ENCODE peak calls at places on chromosomes 5 and 9, in nine cellular contexts. M, J, N, X, I, Q, W, K and U are unnamed samples.
A peak's percentile ranks its signal among the peaks of the same experiment; 100 is the strongest.

GRCh38 chr5:145922059-145922458 is 14.3 kb upstream of the SH3RF2 start:
- DNase-seq in M (no peak), J (no peak), N (no peak), X (no peak), I (no peak), Q (no peak), W (no peak), K (no peak), U (no peak)

GRCh38 chr5:17315710-17316221 is 98.3 kb downstream of the BASP1 start:
- DNase-seq in M (no peak), J (peak; percentile 54), N (no peak), X (no peak), I (no peak), Q (no peak), W (no peak), K (no peak), U (no peak)

GRCh38 chr9:124500796-124501611 is 6.2 kb downstream of the NR5A1 start:
- DNase-seq in M (no peak), J (no peak), N (peak; percentile 75), X (no peak), I (no peak), Q (no peak), W (no peak), K (no peak), U (no peak)

GRCh38 chr5:101689306-101689705 is 606.8 kb downstream of the SLCO4C1 start:
- DNase-seq in M (no peak), J (no peak), N (no peak), X (no peak), I (no peak), Q (no peak), W (no peak), K (no peak), U (no peak)

GRCh38 chr5:112202694-112203093 is 216.4 kb downstream of the EPB41L4A start:
- DNase-seq in M (no peak), J (no peak), N (no peak), X (no peak), I (no peak), Q (no peak), W (no peak), K (no peak), U (no peak)

GRCh38 chr5:179762079-179762780 is 29.6 kb downstream of the MAML1 start:
- DNase-seq in M (no peak), J (peak; percentile 64), N (no peak), X (no peak), I (no peak), Q (peak; percentile 27), W (no peak), K (peak; percentile 18), U (no peak)

GRCh38 chr9:72280913-72281500 is 84.0 kb downstream of the ZFAND5 start:
- DNase-seq in M (peak; percentile 78), J (peak; percentile 54), N (peak; percentile 89), X (peak; percentile 63), I (no peak), Q (peak; percentile 87), W (peak; percentile 79), K (peak; percentile 75), U (peak; percentile 75)

GRCh38 chr5:96972599-96973334 is 36.9 kb downstream of the LNPEP start:
- DNase-seq in M (no peak), J (no peak), N (no peak), X (no peak), I (no peak), Q (no peak), W (no peak), K (no peak), U (no peak)

GRCh38 chr5:158265931-158266710 is 407.2 kb upstream of the CLINT1 start:
- DNase-seq in M (no peak), J (no peak), N (no peak), X (no peak), I (no peak), Q (no peak), W (no peak), K (no peak), U (no peak)

DNA sequence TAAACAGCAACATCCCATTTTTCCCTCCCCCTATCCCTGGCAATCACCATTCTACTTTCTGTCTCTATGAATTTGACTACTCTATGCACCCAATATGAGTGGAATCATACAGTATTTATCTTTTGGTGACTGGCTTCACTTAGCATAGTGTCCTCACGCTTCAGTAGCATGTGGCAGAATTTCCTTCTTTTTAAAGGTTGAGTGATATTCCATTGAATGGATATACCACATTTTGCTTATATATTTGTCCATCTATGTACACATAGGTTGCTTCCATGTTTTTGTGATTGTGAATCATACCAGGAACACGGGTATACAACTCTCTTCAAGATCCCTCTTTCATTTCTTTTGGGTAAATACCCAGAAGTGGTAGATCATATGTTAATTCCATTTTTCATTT is 69.9 kb downstream of the CERT1 start:
- DNase-seq in M (no peak), J (no peak), N (no peak), X (no peak), I (no peak), Q (no peak), W (no peak), K (no peak), U (no peak)
- H3K4me1 ChIP-seq in M (no peaks in the 10 kb centered on the region), J (no peaks in the 10 kb centered on the region), N (peaks cover 21% of the 10 kb centered on the region), X (no peaks in the 10 kb centered on the region), I (peaks cover 8% of the 10 kb centered on the region), Q (no peaks in the 10 kb centered on the region), W (no peaks in the 10 kb centered on the region), K (no peaks in the 10 kb centered on the region), U (no peaks in the 10 kb centered on the region)

DNA sequence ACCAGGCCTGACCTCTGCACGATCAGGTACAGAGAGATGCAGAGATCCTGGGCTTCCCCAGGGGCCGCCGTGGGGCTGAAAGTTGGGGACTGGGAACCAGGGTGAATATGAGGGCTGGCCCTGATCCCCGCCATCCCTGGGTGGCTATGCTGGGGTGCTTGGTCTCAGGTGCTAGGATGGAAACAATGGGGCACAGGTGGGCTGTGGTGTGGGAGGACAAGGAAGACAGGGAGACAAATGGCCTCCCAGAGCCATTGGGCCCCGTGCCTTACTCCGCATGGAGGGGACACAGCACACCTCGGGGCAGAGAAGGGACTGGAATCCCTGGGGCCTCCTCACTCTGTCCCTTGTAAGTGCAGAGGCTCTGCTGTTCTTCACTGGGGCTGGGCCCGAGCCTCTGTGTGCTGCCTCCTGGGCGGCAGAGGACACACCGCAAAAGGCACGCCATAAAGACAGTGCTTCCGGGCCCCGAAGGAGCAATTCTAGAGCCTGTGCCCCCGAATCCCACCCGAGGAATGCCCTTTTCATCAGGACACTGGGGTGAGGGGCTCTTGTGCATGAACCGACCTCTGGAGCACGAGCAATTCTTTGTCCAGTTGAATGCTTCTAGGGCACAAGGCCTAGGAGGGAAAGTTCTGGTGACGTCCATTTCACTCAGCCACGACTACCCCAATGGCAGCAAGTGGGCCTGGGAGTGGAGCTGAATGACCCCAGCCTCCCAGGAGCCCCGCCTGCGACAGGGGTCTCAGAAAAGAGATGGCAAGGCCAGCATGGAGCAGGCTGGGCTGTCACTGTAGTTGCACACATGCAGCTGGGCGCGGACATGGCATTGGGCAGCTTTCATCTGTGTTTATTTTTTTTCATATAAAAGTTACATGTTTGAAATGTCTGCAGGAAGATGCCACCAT is 30.9 kb downstream of the PRRT1B start:
- DNase-seq in M (no peak), J (no peak), N (no peak), X (no peak), I (no peak), Q (no peak), W (no peak), K (no peak), U (no peak)
- H3K27ac ChIP-seq in M (no peak overlapping the region), J (no peak overlapping the region), N (no peak overlapping the region), X (no peak overlapping the region), I (no peak overlapping the region), Q (no peak overlapping the region), W (no peak overlapping the region), K (no peak overlapping the region), U (no peak overlapping the region)

GRCh38 chr9:125601986-125602385 is 105.0 kb downstream of the MAPKAP1 start:
- DNase-seq in M (no peak), J (no peak), N (no peak), X (no peak), I (no peak), Q (no peak), W (no peak), K (no peak), U (no peak)
- TF ChIP-seq CTCF in M (peak; percentile 45), J (peak; percentile 4), N (no peak), X (no peak), I (no peak), Q (peak; percentile 51), W (no peak), K (no peak), U (no peak)

GRCh38 chr5:137695651-137696428 is 40.0 kb downstream of the KLHL3 start:
- DNase-seq in M (peak; percentile 31), J (no peak), N (no peak), X (no peak), I (no peak), Q (peak; percentile 47), W (peak; percentile 72), K (no peak), U (no peak)

GRCh38 chr5:137696481-137696880 is 39.4 kb downstream of the KLHL3 start:
- DNase-seq in M (no peak), J (peak; percentile 68), N (no peak), X (no peak), I (no peak), Q (no peak), W (no peak), K (no peak), U (no peak)

GRCh38 chr5:137693951-137694721 is 41.8 kb downstream of the KLHL3 start:
- DNase-seq in M (no peak), J (no peak), N (no peak), X (no peak), I (no peak), Q (no peak), W (no peak), K (no peak), U (no peak)

GRCh38 chr5:137689306-137689705 is 46.6 kb downstream of the KLHL3 start:
- DNase-seq in M (no peak), J (no peak), N (no peak), X (no peak), I (no peak), Q (no peak), W (no peak), K (no peak), U (no peak)

GRCh38 chr5:137693307-137693950 is 42.5 kb downstream of the KLHL3 start:
- DNase-seq in M (no peak), J (no peak), N (no peak), X (no peak), I (no peak), Q (no peak), W (no peak), K (no peak), U (no peak)
- H3K4me1 ChIP-seq in M (no peaks in the 10 kb centered on the region), J (no peaks in the 10 kb centered on the region), N (peaks cover 20% of the 10 kb centered on the region), X (no peaks in the 10 kb centered on the region), I (peaks cover 13% of the 10 kb centered on the region), Q (no peaks in the 10 kb centered on the region), W (peaks cover 41% of the 10 kb centered on the region), K (peaks cover 5% of the 10 kb centered on the region), U (peaks cover 7% of the 10 kb centered on the region)

DNA sequence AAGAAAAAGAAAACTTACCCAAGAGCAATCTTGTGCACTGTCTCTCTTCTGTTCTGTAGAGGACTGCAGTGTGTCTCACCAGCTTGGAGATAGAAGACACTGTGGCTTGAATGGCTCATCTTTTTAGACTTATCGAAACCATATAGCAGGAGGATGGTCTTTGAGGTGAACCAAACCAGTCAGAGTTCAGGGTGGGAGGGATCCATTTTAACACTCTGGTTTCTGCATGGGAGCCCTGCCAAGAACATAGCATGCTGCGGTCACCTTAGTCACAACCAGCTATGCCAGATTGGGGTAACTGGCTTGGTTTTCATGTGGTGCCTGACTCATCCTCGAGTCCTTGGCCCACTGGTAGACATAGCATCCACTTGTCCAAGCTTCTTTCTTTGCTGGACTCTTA is 135.1 kb downstream of the PAPPA start:
- DNase-seq in M (no peak), J (peak; percentile 98), N (no peak), X (peak; percentile 25), I (no peak), Q (no peak), W (no peak), K (no peak), U (no peak)
- H3K27ac ChIP-seq in M (no peak overlapping the region), J (no peak overlapping the region), N (no peak overlapping the region), X (peak overlapping the region; percentile 63), I (no peak overlapping the region), Q (no peak overlapping the region), W (no peak overlapping the region), K (no peak overlapping the region), U (no peak overlapping the region)

GRCh38 chr5:4584982-4585381 is 555.1 kb upstream of the ADAMTS16 start:
- DNase-seq in M (no peak), J (peak; percentile 97), N (no peak), X (no peak), I (no peak), Q (no peak), W (no peak), K (no peak), U (no peak)
- TF ChIP-seq CTCF in M (no peak), J (no peak), N (no peak), X (no peak), I (no peak), Q (no peak), W (no peak), K (no peak), U (no peak)